ENCODE peak calls at places on chromosomes 16 and 17, in six cellular contexts. T, M, V, N, H and L are unnamed samples.

GRCh38 chr17:40067710-40068109 is 4.9 kb downstream of the THRA start:
- DNase-seq in T (no peak), N (no peak), V (no peak), H (no peak), M (no peak), L (no peak)

GRCh38 chr16:58177347-58177710 is 20.6 kb downstream of the CSNK2A2 start:
- DNase-seq in T (no peak), N (no peak), H (no peak), M (no peak), V (no peak), L (no peak)

GRCh38 chr17:65182233-65182632 is 45.1 kb downstream of the RGS9 start:
- DNase-seq in M (no peak), H (no peak), T (no peak), V (no peak), N (no peak), L (no peak)

GRCh38 chr17:82603981-82604448 is 44.2 kb downstream of the WDR45B start:
- DNase-seq in V (no peak), M (no peak), T (no peak), N (no peak), H (no peak), L (no peak)

GRCh38 chr17:14052886-14053615 is 16.3 kb upstream of the COX10 start:
- DNase-seq in V (no peak), N (no peak), T (no peak), M (peak; percentile 66), H (no peak), L (no peak)

GRCh38 chr17:42653179-42654124 is 5.6 kb upstream of the TUBG2 start:
- DNase-seq in T (peak; percentile 53), H (no peak), V (peak; percentile 70), M (peak; percentile 82), N (peak; percentile 63), L (no peak)

GRCh38 chr16:87951550-87952538 is 610 bp downstream of the BANP start:
- DNase-seq in H (no peak), V (no peak), M (peak; percentile 17), N (no peak), T (no peak), L (peak; percentile 65)

GRCh38 chr17:61400058-61400785 is 579 bp downstream of the TBX2 start:
- DNase-seq in N (no peak), T (no peak), H (no peak), M (no peak), V (peak; percentile 54), L (no peak)

GRCh38 chr17:38404174-38404943 is 23.9 kb upstream of the ARHGAP23 start:
- DNase-seq in H (no peak), V (no peak), N (no peak), T (no peak), M (no peak), L (no peak)

GRCh38 chr17:74957935-74958549 is 14.5 kb downstream of the HID1 start:
- DNase-seq in M (peak; percentile 31), H (no peak), V (peak; percentile 57), N (no peak), T (no peak), L (no peak)

GRCh38 chr17:3906881-3907280 is 9.4 kb downstream of the P2RX1 start:
- DNase-seq in N (no peak), M (no peak), H (no peak), V (no peak), T (no peak), L (no peak)

GRCh38 chr17:45020354-45021138 is 30.9 kb downstream of the DCAKD start:
- DNase-seq in T (no peak), N (no peak), V (peak; percentile 54), M (peak; percentile 30), H (no peak), L (peak; percentile 10)

GRCh38 chr17:68172461-68172954 is 75.3 kb upstream of the AMZ2 start:
- DNase-seq in M (peak; percentile 47), V (peak; percentile 65), H (no peak), N (no peak), T (no peak), L (no peak)

GRCh38 chr17:42698736-42699414 is 16.5 kb downstream of the CNTNAP1 start:
- DNase-seq in M (peak; percentile 82), N (peak; percentile 40), T (no peak), H (no peak), V (peak; percentile 89), L (no peak)

GRCh38 chr16:29126621-29127020 is 141.8 kb downstream of the LAT start:
- DNase-seq in M (no peak), T (no peak), N (no peak), V (no peak), H (no peak), L (no peak)

GRCh38 chr16:89491238-89491869 is 993 bp upstream of the ANKRD11 start:
- DNase-seq in M (peak; percentile 42), H (no peak), V (peak; percentile 43), T (no peak), N (no peak), L (no peak)
- TF ChIP-seq CTCF in M (peak; percentile 40), H (peak; percentile 29), V (peak; percentile 12), T (peak; percentile 33), N (peak; percentile 30), L (peak; percentile 14)

GRCh38 chr17:73091410-73091769 is 1.1 kb downstream of the SLC39A11 start:
- DNase-seq in N (no peak), V (no peak), H (no peak), M (no peak), T (no peak), L (no peak)
- H3K4me3 ChIP-seq in N (no peak overlapping the region), V (no peak overlapping the region), H (peak overlapping the region; percentile 88), M (peak overlapping the region; percentile 88), T (no peak overlapping the region), L (peak overlapping the region; percentile 85)

GRCh38 chr16:75697571-75697970 is 3.7 kb downstream of the DUXB start:
- DNase-seq in T (no peak), M (no peak), V (no peak), H (no peak), N (no peak), L (no peak)

GRCh38 chr16:75701361-75701760 is at the start of gene DUXB:
- DNase-seq in H (no peak), N (no peak), M (no peak), T (no peak), V (no peak), L (no peak)

DNA sequence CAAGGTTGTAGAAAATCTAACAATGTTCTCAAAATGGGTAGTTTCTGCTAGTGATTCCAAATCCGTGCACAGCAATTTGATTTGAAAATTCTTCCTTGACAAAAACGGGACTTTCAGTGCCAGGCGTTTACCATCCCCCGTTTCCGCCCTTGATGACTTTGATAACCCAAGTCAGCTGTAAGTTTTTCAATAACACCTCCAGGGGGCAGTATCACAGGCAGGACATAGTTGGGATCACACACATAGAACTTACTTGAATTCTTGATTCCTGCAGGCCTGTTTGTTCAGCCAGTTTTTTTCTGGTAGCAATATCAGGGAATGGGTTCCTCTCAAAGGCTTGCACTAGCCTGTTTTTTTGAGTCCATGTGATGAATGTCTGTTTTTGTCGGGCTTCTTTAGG is 5.6 kb downstream of the DUXB start:
- DNase-seq in V (no peak), M (no peak), H (no peak), N (no peak), T (no peak), L (no peak)
- TF ChIP-seq CTCF in V (no peak), M (peak; percentile 6), H (no peak), N (peak; percentile 15), T (no peak), L (peak; percentile 21)

DNA sequence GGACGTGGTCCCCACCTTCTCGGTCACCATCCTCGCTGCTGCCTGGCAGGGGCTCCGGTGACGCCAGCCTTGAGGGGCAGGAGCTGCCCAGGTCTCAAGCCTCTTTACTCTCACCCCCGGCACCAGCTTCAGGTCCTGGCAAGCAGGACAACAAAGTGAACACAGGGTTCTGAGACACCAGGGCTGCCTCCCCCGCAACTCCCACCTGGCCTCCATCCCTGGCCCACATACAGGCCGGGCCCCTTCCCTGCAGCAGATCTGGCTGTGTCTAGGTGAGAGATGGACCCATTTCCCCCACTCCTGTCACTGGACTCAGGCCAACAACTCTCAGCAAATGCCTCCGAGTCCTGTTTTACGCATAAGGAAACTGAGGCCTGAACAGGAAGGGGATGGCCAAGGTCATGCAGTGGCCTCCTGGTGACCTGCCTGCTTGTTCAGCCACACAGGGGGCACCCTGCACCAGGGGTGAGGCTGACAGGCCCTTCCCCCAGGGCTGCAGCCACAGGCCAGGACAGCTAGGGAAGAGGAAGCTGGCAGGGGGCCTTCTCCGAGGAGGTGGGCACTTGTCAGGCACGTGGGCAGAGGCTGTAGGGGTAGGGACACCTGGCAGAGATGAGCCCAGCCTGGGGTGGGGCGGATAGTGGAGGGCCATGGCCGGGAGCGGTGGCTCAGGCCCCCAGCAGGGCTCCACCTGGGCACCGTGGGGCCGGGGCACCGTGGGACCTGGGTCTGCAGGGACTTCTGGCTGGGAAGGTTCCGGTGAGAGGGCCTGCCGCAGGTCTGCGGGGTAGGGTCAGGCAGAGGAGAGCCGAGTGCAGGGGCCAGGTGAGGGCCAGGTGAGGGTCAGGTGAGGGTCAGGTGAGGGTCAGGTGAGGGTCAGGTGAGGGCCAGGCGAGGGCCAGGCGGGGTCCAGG is 46.7 kb upstream of the PVALEF start:
- DNase-seq in H (no peak), T (no peak), V (no peak), M (no peak), N (no peak), L (no peak)
- H3K4me3 ChIP-seq in H (peak overlapping the region; percentile 68), T (peak overlapping the region; percentile 38), V (peak overlapping the region; percentile 53), M (peak overlapping the region; percentile 47), N (peak overlapping the region; percentile 70), L (peak overlapping the region; percentile 49)

DNA sequence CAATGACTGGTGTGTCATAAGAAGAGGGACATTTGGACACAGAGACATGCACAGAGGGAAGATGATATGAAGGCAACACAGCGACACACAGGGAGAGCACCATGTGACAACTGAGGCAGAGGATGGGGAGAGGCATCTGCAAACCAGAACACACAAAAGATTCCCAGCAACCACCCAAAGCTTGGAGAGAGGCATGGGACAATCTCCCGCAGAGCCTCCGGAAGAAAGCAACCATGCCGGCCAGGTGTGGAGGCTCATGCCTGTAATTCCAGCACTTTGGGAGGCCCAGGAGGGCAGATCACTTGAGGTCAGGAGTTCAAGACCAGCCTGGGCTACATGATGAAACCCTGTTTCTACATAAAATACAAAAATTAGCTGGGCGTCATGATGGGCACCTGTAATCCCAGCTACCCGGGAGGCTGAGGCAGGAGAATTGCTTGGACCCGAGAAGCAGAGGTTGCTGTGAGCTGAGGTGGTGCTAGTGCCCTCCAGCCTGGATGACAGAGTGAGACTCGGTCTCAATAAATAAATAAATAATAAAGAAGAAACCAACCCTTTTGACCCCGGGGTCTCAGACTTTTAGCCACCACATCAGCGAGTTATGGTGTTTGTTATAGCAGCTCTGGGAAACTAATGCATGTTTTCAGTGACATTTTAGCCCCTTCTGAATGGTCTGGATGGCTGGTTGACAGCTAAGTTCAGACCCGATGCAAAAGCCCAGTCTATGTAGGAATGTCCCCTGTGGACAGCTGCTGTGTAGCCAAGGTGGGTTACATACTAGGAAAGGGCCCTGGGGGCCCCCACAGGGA is 13.8 kb upstream of the PLCG2 start:
- DNase-seq in V (no peak), M (no peak), N (no peak), H (no peak), T (no peak), L (no peak)
- TF ChIP-seq CTCF in V (no peak), M (no peak), N (no peak), H (no peak), T (no peak), L (no peak)